ENCODE peak calls at places on chromosomes 3 and 15, in four cellular contexts. V, I, O and L are unnamed samples.

GRCh38 chr3:188421151-188421821 is 267.3 kb downstream of the LPP start:
- DNase-seq in V (no peak), I (peak; percentile 60), O (peak; percentile 93), L (no peak)

GRCh38 chr3:172213168-172213567 is 173.8 kb downstream of the FNDC3B start:
- DNase-seq in V (no peak), I (peak; percentile 67), O (peak; percentile 42), L (no peak)

GRCh38 chr15:57708047-57708446 is 1.5 kb downstream of the POLR2M start:
- DNase-seq in V (no peak), I (peak; percentile 74), O (peak; percentile 68), L (no peak)

GRCh38 chr3:188082040-188082439 is 71.9 kb upstream of the LPP start:
- DNase-seq in V (no peak), I (peak; percentile 72), O (peak; percentile 53), L (no peak)

GRCh38 chr15:32717290-32718081 is at the start of gene GREM1:
- DNase-seq in V (no peak), I (peak; percentile 73), O (peak; percentile 84), L (no peak)

GRCh38 chr3:148309390-148310035 is 388.2 kb upstream of the AGTR1 start:
- DNase-seq in V (no peak), I (peak; percentile 60), O (peak; percentile 70), L (no peak)

GRCh38 chr15:101276501-101277037 is 716 bp downstream of the SELENOS start:
- DNase-seq in V (no peak), I (peak; percentile 74), O (peak; percentile 82), L (peak; percentile 29)

GRCh38 chr15:39354188-39354587 is 226.7 kb upstream of the THBS1 start:
- DNase-seq in V (no peak), I (no peak), O (no peak), L (no peak)

GRCh38 chr15:66835558-66835878 is 133.5 kb downstream of the SMAD6 start:
- DNase-seq in V (no peak), I (peak; percentile 60), O (peak; percentile 58), L (no peak)

GRCh38 chr15:91896656-91897055 is 43.1 kb downstream of the SLCO3A1 start:
- DNase-seq in V (no peak), I (no peak), O (no peak), L (no peak)

GRCh38 chr3:75237041-75237775 is 426.9 kb upstream of the FRG2C start:
- DNase-seq in V (no peak), I (no peak), O (peak; percentile 9), L (no peak)

GRCh38 chr15:87929835-87930234 is 326.7 kb downstream of the NTRK3 start:
- DNase-seq in V (no peak), I (no peak), O (no peak), L (no peak)

GRCh38 chr3:188889070-188889491 is 282.7 kb upstream of the TPRG1 start:
- DNase-seq in V (no peak), I (no peak), O (peak; percentile 11), L (no peak)

GRCh38 chr15:80179025-80179759 is 26.4 kb downstream of the FAH start:
- DNase-seq in V (no peak), I (peak; percentile 90), O (peak; percentile 93), L (no peak)

GRCh38 chr15:101522091-101522490 is 32.6 kb upstream of the PCSK6 start:
- DNase-seq in V (no peak), I (no peak), O (no peak), L (no peak)

GRCh38 chr15:48440084-48440483 is 108.9 kb downstream of the DUT start:
- DNase-seq in V (no peak), I (peak; percentile 63), O (peak; percentile 86), L (no peak)

GRCh38 chr3:136277115-136277514 is 27.0 kb downstream of the PCCB start:
- DNase-seq in V (no peak), I (no peak), O (no peak), L (no peak)

GRCh38 chr15:45378149-45378912 is at the start of gene GATM:
- DNase-seq in V (peak; percentile 51), I (peak; percentile 89), O (peak; percentile 94), L (peak; percentile 49)

GRCh38 chr3:138459619-138460535 is 25.5 kb downstream of the ESYT3 start:
- DNase-seq in V (no peak), I (no peak), O (no peak), L (no peak)

GRCh38 chr3:138463724-138464489 is 29.5 kb downstream of the ESYT3 start:
- DNase-seq in V (no peak), I (no peak), O (no peak), L (no peak)

GRCh38 chr3:138460536-138461205 is 26.3 kb downstream of the ESYT3 start:
- DNase-seq in V (no peak), I (no peak), O (no peak), L (no peak)

GRCh38 chr3:138461246-138461645 is 26.8 kb downstream of the ESYT3 start:
- DNase-seq in V (no peak), I (no peak), O (peak; percentile 78), L (no peak)

DNA sequence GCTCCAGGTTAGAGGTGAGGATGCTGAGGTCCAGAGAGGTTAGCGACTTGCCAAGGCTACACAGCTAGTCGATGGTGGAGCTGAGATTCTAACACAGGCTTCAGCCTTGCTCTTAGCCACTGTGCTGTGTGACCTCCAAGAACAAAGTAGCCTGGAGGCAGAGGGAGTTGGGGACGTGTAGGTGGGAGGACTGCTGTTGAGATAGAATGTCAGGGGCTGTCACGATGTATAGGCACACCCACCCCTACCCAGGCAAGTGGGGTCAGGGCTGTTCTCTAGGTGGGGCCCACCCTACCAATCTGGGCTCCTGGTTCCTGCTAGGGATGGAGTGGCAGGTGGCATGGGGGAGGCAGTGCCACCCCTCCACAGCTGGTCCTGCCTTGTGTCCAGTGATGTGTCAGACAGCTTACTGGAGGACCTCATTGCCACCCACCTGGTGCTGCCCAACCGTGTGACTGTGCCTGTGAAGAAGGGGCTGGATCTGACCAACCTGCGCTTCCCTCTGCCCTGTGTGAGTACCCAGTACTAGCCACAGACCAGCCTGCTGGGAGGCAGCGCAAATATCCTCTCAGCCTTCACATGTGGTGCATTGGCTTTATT is 27.4 kb downstream of the ESYT3 start:
- DNase-seq in V (no peak), I (no peak), O (no peak), L (no peak)
- H3K4me3 ChIP-seq in V (no peak overlapping the region), I (no peak overlapping the region), O (no peak overlapping the region), L (no peak overlapping the region)

GRCh38 chr15:36827824-36828223 is 248.4 kb downstream of the CDIN1 start:
- DNase-seq in V (no peak), I (no peak), O (no peak), L (no peak)
- H3K4me1 ChIP-seq in V (no peaks in the 10 kb centered on the region), I (no peaks in the 10 kb centered on the region), O (peaks cover 23% of the 10 kb centered on the region), L (no peaks in the 10 kb centered on the region)

GRCh38 chr3:69014022-69014580 is 617 bp upstream of the EOGT start:
- DNase-seq in V (no peak), I (no peak), O (peak; percentile 24), L (no peak)
- H3K27ac ChIP-seq in V (peak overlapping the region; percentile 98), I (peak overlapping the region; percentile 94), O (peak overlapping the region; percentile 95), L (peak overlapping the region; percentile 73)

GRCh38 chr15:27589260-27589659 is 509.9 kb downstream of the OCA2 start:
- DNase-seq in V (no peak), I (no peak), O (no peak), L (no peak)
- H3K4me3 ChIP-seq in V (no peak overlapping the region), I (no peak overlapping the region), O (no peak overlapping the region), L (no peak overlapping the region)

GRCh38 chr15:25759421-25759820 is 103.7 kb downstream of the ATP10A start:
- DNase-seq in V (no peak), I (no peak), O (no peak), L (no peak)
- H3K4me1 ChIP-seq in V (no peaks in the 10 kb centered on the region), I (peaks cover 9% of the 10 kb centered on the region), O (no peaks in the 10 kb centered on the region), L (no peaks in the 10 kb centered on the region)

GRCh38 chr3:48655063-48655462 is 7.6 kb downstream of the CELSR3 start:
- DNase-seq in V (no peak), I (no peak), O (no peak), L (no peak)
- H3K27ac ChIP-seq in V (no peak overlapping the region), I (no peak overlapping the region), O (no peak overlapping the region), L (no peak overlapping the region)

DNA sequence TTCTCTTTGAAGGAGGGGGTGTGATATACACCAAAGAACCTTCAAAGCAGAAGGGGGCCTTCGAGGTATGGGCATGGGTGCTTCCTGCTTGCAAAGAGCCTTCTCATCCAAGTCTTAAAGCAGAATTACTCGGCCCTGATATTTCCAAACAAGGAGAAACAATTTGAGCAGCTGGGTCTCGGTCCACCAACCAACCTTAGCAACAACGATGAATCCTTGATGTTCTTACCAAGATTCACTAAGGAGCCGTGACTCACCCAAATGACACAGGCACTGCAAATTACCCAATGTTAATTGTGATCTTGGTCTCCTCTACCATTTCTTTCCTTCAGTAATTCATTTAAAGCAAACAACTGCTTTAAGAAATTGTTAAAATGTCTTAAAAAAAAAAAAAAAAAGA is 7.7 kb downstream of the HOMER2 start:
- DNase-seq in V (no peak), I (no peak), O (peak; percentile 96), L (no peak)
- H3K4me3 ChIP-seq in V (no peak overlapping the region), I (no peak overlapping the region), O (no peak overlapping the region), L (no peak overlapping the region)

GRCh38 chr3:11591006-11591360 is 52.7 kb downstream of the VGLL4 start:
- DNase-seq in V (no peak), I (peak; percentile 70), O (peak; percentile 71), L (no peak)

GRCh38 chr3:11587766-11588165 is 55.9 kb downstream of the VGLL4 start:
- DNase-seq in V (no peak), I (no peak), O (no peak), L (no peak)

GRCh38 chr3:11589706-11590105 is 54.0 kb downstream of the VGLL4 start:
- DNase-seq in V (no peak), I (no peak), O (no peak), L (no peak)

GRCh38 chr3:11588338-11588737 is 55.4 kb downstream of the VGLL4 start:
- DNase-seq in V (no peak), I (no peak), O (no peak), L (no peak)

GRCh38 chr3:11588755-11589154 is 55.0 kb downstream of the VGLL4 start:
- DNase-seq in V (no peak), I (no peak), O (no peak), L (no peak)
- H3K4me1 ChIP-seq in V (peaks cover 66% of the 10 kb centered on the region), I (peaks cover 31% of the 10 kb centered on the region), O (peaks cover 65% of the 10 kb centered on the region), L (peaks cover under 1% of the 10 kb centered on the region)

DNA sequence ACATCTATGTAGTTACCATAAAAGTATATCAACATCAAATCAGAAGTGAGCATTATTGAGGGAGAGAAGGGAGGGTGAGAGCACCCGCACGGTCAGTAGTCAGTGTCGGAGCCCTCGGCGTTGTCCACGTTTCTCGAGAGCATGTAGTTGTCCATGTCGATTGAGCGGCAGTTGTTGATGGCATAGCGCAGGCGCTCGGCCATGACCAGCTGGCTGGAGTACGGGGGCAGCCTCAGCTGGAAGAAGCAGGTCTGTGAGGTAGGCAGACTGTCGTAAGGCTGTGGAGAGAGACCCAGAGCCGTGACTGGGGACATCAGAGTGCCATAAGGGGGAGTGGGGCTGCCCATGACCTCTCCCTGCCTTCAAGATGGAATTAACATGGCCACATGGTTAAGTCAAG is 11.8 kb downstream of the FBXL22 start:
- DNase-seq in V (no peak), I (no peak), O (no peak), L (no peak)
- H3K27ac ChIP-seq in V (no peak overlapping the region), I (no peak overlapping the region), O (no peak overlapping the region), L (no peak overlapping the region)